ENCODE peak calls at places on chromosome 7, in six cellular contexts. One of them, this sample, is unnamed.

GRCh38 chr7:72030994-72031667 is 381.0 kb downstream of the CALN1 start:
- DNase-seq in endothelial cell: no peak
- DNase-seq in right lobe of liver: no peak
- DNase-seq in PC-9: no peak
- DNase-seq in neural crest cell: no peak
- DNase-seq in sigmoid colon: no peak
- DNase-seq in this sample: no peak

GRCh38 chr7:78134256-78134655 is 335.7 kb downstream of the PHTF2 start:
- DNase-seq in endothelial cell: peak; percentile 29
- DNase-seq in right lobe of liver: no peak
- DNase-seq in PC-9: peak; percentile 10
- DNase-seq in neural crest cell: no peak
- DNase-seq in sigmoid colon: no peak
- DNase-seq in this sample: no peak

GRCh38 chr7:97731736-97732370 is at the start of gene TAC1:
- DNase-seq in endothelial cell: peak; percentile 40
- DNase-seq in right lobe of liver: no peak
- DNase-seq in PC-9: no peak
- DNase-seq in neural crest cell: peak; percentile 20
- DNase-seq in sigmoid colon: no peak
- DNase-seq in this sample: peak; percentile 63

GRCh38 chr7:1536768-1537630 is 6.5 kb downstream of the MAFK start:
- DNase-seq in endothelial cell: peak; percentile 64
- DNase-seq in right lobe of liver: peak; percentile 88
- DNase-seq in PC-9: peak; percentile 99
- DNase-seq in neural crest cell: peak; percentile 60
- DNase-seq in sigmoid colon: peak; percentile 99
- DNase-seq in this sample: peak; percentile 35

GRCh38 chr7:142797342-142797798 is 26.6 kb downstream of the PRSS2 start:
- DNase-seq in endothelial cell: no peak
- DNase-seq in right lobe of liver: no peak
- DNase-seq in PC-9: peak; percentile 31
- DNase-seq in neural crest cell: no peak
- DNase-seq in sigmoid colon: no peak
- DNase-seq in this sample: no peak

GRCh38 chr7:128014864-128015263 is 16.4 kb downstream of the LRRC4 start:
- DNase-seq in endothelial cell: no peak
- DNase-seq in right lobe of liver: no peak
- DNase-seq in PC-9: no peak
- DNase-seq in neural crest cell: no peak
- DNase-seq in sigmoid colon: no peak
- DNase-seq in this sample: peak; percentile 60

GRCh38 chr7:155845226-155845625 is 33.0 kb upstream of the SHH start:
- DNase-seq in endothelial cell: no peak
- DNase-seq in right lobe of liver: peak; percentile 38
- DNase-seq in PC-9: no peak
- DNase-seq in neural crest cell: no peak
- DNase-seq in sigmoid colon: peak; percentile 54
- DNase-seq in this sample: no peak

GRCh38 chr7:362416-363096 is 72.6 kb downstream of the FOXL3 start:
- DNase-seq in endothelial cell: no peak
- DNase-seq in right lobe of liver: no peak
- DNase-seq in PC-9: no peak
- DNase-seq in neural crest cell: no peak
- DNase-seq in sigmoid colon: peak; percentile 63
- DNase-seq in this sample: peak; percentile 6

GRCh38 chr7:114085592-114086490 is 167.0 kb upstream of the PPP1R3A start:
- DNase-seq in endothelial cell: peak; percentile 75
- DNase-seq in right lobe of liver: peak; percentile 90
- DNase-seq in PC-9: peak; percentile 82
- DNase-seq in neural crest cell: peak; percentile 57
- DNase-seq in sigmoid colon: peak; percentile 96
- DNase-seq in this sample: peak; percentile 75

GRCh38 chr7:30916767-30917166 is 5.1 kb downstream of the AQP1 start:
- DNase-seq in endothelial cell: no peak
- DNase-seq in right lobe of liver: no peak
- DNase-seq in PC-9: no peak
- DNase-seq in neural crest cell: no peak
- DNase-seq in sigmoid colon: no peak
- DNase-seq in this sample: no peak

GRCh38 chr7:149686001-149686400 is 87.4 kb downstream of the ZNF467 start:
- DNase-seq in endothelial cell: no peak
- DNase-seq in right lobe of liver: no peak
- DNase-seq in PC-9: no peak
- DNase-seq in neural crest cell: no peak
- DNase-seq in sigmoid colon: no peak
- DNase-seq in this sample: no peak

GRCh38 chr7:90671571-90671970 is 75.5 kb downstream of the CDK14 start:
- DNase-seq in endothelial cell: no peak
- DNase-seq in right lobe of liver: no peak
- DNase-seq in PC-9: no peak
- DNase-seq in neural crest cell: no peak
- DNase-seq in sigmoid colon: no peak
- DNase-seq in this sample: no peak

GRCh38 chr7:106986450-106986977 is 58.0 kb upstream of the PRKAR2B start:
- DNase-seq in endothelial cell: no peak
- DNase-seq in right lobe of liver: no peak
- DNase-seq in PC-9: no peak
- DNase-seq in neural crest cell: no peak
- DNase-seq in sigmoid colon: no peak
- DNase-seq in this sample: no peak

GRCh38 chr7:105837765-105838241 is 38.6 kb downstream of the ATXN7L1 start:
- DNase-seq in endothelial cell: no peak
- DNase-seq in right lobe of liver: no peak
- DNase-seq in PC-9: no peak
- DNase-seq in neural crest cell: peak; percentile 10
- DNase-seq in sigmoid colon: peak; percentile 87
- DNase-seq in this sample: no peak

GRCh38 chr7:19491821-19492452 is 216.9 kb downstream of the POLR1F start:
- DNase-seq in endothelial cell: no peak
- DNase-seq in right lobe of liver: no peak
- DNase-seq in PC-9: no peak
- DNase-seq in neural crest cell: no peak
- DNase-seq in sigmoid colon: no peak
- DNase-seq in this sample: no peak

DNA sequence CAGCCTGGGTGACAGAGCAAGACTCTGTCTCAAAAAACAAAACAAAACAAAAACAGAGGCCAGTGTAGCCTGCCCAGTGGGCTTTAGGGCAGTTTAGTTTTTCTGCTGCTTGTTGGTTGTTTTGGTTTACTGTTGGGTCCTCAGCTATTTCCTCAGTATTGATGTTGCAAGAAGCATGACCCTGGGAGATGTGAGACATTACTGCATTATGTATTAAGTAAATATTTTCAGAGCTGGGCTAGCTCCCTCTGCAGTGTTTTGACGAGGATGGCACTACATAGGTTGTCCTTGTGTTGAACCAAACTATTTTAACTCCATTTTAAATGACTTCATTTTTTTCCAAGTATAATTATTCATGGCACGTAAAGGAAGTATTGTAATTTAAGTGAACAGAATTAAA is 4.8 kb downstream of the AKAP9 start:
- DNase-seq in endothelial cell: no peak
- DNase-seq in right lobe of liver: no peak
- DNase-seq in PC-9: no peak
- DNase-seq in neural crest cell: no peak
- DNase-seq in sigmoid colon: no peak
- DNase-seq in this sample: no peak
- TF ChIP-seq CTCF in endothelial cell: no peak
- TF ChIP-seq CTCF in right lobe of liver: no peak
- TF ChIP-seq CTCF in PC-9: no peak
- TF ChIP-seq CTCF in neural crest cell: no peak
- TF ChIP-seq CTCF in sigmoid colon: no peak
- TF ChIP-seq CTCF in this sample: no peak

DNA sequence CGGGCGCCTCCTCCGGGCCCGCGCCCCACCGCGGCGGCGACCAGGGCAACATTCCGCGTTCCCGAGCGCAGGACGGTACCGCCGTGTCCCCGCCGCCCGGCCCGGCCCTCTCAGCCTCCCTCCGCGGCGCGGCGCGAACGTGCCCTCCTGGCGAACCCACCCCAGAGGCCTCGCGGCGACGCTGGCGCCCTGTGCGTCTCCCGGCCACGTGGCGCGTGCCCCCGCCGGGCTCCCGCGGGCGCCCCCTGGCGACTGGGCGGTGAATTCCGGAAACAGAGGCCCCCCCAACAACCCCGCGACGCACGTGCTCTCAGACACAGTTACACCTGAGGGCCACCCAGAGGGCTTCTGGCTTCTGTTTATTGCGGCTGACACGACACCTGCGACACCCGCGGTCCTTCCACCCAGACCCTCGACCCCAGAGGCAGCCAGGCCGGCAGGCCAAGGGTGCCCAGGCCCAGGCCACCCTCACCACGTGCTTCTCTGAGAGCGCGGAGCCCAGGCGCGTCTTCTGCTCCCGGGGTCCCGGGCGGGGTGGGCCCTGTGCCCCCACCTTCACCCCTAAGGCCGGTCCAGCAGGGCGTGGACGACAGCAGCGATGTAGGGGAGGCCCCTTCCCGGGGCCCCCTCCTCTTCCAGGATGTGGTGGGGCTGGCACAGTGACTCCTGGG is at the start of gene SAP25:
- DNase-seq in endothelial cell: peak; percentile 52
- DNase-seq in right lobe of liver: no peak
- DNase-seq in PC-9: no peak
- DNase-seq in neural crest cell: no peak
- DNase-seq in sigmoid colon: no peak
- DNase-seq in this sample: no peak
- TF ChIP-seq CTCF in endothelial cell: peak; percentile 58
- TF ChIP-seq CTCF in right lobe of liver: peak; percentile 14
- TF ChIP-seq CTCF in PC-9: no peak
- TF ChIP-seq CTCF in neural crest cell: no peak
- TF ChIP-seq CTCF in sigmoid colon: no peak
- TF ChIP-seq CTCF in this sample: peak; percentile 25

DNA sequence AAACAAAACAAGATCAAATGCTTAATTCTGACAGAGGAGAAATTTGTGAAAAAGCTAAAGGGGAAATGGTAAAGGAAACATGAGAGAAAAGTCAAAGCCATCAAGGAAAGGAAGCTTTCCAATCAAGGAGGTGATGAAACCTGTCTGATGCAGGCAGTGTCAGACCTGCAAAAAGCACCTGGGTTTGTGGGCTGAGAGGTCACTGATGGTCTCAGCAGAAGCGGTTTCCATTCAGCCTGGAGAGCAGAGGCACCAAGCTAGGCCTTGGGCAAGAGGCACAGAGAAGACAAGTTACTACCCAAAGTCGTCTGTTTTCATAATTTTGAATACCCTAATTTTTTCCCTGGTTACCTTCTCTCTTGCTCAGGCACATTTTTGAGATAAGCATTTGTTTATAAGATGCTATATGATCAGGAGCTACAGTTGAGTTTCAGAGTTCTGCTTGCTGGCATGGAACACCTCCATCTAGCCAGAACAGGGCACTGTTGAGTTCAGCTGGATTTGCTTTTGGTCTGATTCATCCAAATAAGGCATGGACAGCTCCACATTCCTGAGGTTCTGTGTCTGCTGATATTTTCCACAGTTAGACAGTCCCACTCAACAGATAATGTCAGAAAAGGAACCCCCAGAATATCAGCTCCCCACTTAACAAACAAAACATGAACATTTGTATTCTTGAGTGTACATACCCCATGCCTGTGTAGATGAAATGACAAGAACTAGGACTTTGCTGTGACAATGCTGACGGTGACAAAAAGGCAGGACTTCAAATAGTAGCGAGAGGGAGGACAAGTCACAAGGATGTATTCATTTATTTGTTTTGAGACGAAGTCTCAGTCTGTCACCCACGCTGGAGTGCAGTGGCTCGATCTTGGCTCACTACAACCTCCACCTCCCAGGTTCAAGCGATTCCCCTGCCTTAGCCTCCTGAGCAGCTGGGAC is 4.9 kb upstream of the PPIA start:
- DNase-seq in endothelial cell: no peak
- DNase-seq in right lobe of liver: no peak
- DNase-seq in PC-9: no peak
- DNase-seq in neural crest cell: no peak
- DNase-seq in sigmoid colon: peak; percentile 39
- DNase-seq in this sample: no peak
- TF ChIP-seq CTCF in endothelial cell: no peak
- TF ChIP-seq CTCF in right lobe of liver: no peak
- TF ChIP-seq CTCF in PC-9: no peak
- TF ChIP-seq CTCF in neural crest cell: no peak
- TF ChIP-seq CTCF in sigmoid colon: no peak
- TF ChIP-seq CTCF in this sample: no peak

DNA sequence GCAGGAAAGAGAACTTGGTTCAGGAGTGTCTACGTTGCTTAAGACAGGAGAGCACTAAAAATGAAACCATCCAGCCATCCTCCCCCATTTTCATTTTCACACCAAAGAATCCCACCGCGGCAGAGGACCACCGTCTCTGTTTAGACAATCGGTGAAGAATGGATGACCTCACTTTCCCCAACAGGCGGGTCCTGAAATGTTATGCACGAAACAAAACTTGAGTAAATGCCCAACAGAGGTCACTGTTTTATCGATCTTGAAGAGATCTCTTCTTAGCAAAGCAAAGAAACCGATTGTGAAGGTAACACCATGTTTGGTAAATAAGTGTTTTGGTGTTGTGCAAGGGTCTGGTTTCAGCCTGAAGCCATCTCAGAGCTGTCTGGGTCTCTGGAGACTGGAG is 1.4 kb upstream of the IL6 start:
- DNase-seq in endothelial cell: no peak
- DNase-seq in right lobe of liver: no peak
- DNase-seq in PC-9: no peak
- DNase-seq in neural crest cell: no peak
- DNase-seq in sigmoid colon: no peak
- DNase-seq in this sample: no peak
- TF ChIP-seq CTCF in endothelial cell: no peak
- TF ChIP-seq CTCF in right lobe of liver: peak; percentile 12
- TF ChIP-seq CTCF in PC-9: no peak
- TF ChIP-seq CTCF in neural crest cell: no peak
- TF ChIP-seq CTCF in sigmoid colon: no peak
- TF ChIP-seq CTCF in this sample: no peak

GRCh38 chr7:93861325-93861949 is 29.1 kb downstream of the TFPI2 start:
- DNase-seq in endothelial cell: no peak
- DNase-seq in right lobe of liver: no peak
- DNase-seq in PC-9: no peak
- DNase-seq in neural crest cell: no peak
- DNase-seq in sigmoid colon: no peak
- DNase-seq in this sample: no peak
- TF ChIP-seq CTCF in endothelial cell: peak; percentile 75
- TF ChIP-seq CTCF in right lobe of liver: no peak
- TF ChIP-seq CTCF in PC-9: peak; percentile 54
- TF ChIP-seq CTCF in neural crest cell: peak; percentile 55
- TF ChIP-seq CTCF in sigmoid colon: no peak
- TF ChIP-seq CTCF in this sample: peak; percentile 83

GRCh38 chr7:140597425-140597949 is 43.1 kb downstream of the DENND2A start:
- DNase-seq in endothelial cell: no peak
- DNase-seq in right lobe of liver: no peak
- DNase-seq in PC-9: no peak
- DNase-seq in neural crest cell: no peak
- DNase-seq in sigmoid colon: no peak
- DNase-seq in this sample: no peak

GRCh38 chr7:140596751-140597424 is 43.7 kb downstream of the DENND2A start:
- DNase-seq in endothelial cell: no peak
- DNase-seq in right lobe of liver: no peak
- DNase-seq in PC-9: no peak
- DNase-seq in neural crest cell: no peak
- DNase-seq in sigmoid colon: no peak
- DNase-seq in this sample: no peak

GRCh38 chr7:140594131-140594691 is 46.4 kb downstream of the DENND2A start:
- DNase-seq in endothelial cell: peak; percentile 67
- DNase-seq in right lobe of liver: no peak
- DNase-seq in PC-9: no peak
- DNase-seq in neural crest cell: no peak
- DNase-seq in sigmoid colon: no peak
- DNase-seq in this sample: peak; percentile 66

GRCh38 chr7:140593583-140593982 is 47.0 kb downstream of the DENND2A start:
- DNase-seq in endothelial cell: no peak
- DNase-seq in right lobe of liver: no peak
- DNase-seq in PC-9: no peak
- DNase-seq in neural crest cell: no peak
- DNase-seq in sigmoid colon: no peak
- DNase-seq in this sample: no peak

GRCh38 chr7:140595468-140596147 is 45.0 kb downstream of the DENND2A start:
- DNase-seq in endothelial cell: no peak
- DNase-seq in right lobe of liver: no peak
- DNase-seq in PC-9: no peak
- DNase-seq in neural crest cell: no peak
- DNase-seq in sigmoid colon: no peak
- DNase-seq in this sample: no peak
- TF ChIP-seq CTCF in endothelial cell: no peak
- TF ChIP-seq CTCF in right lobe of liver: no peak
- TF ChIP-seq CTCF in PC-9: no peak
- TF ChIP-seq CTCF in neural crest cell: no peak
- TF ChIP-seq CTCF in sigmoid colon: no peak
- TF ChIP-seq CTCF in this sample: no peak